ENCODE peak calls at places on chromosomes 16 and 17, in six cellular contexts. Z, E, H, R, M and C are unnamed samples.

GRCh38 chr17:39461911-39462641 is 790 bp downstream of the CDK12 start:
- DNase-seq in H (peak; percentile 35), R (peak; percentile 50), M (peak; percentile 50), Z (no peak), E (peak; percentile 36), C (peak; percentile 43)

GRCh38 chr17:75011788-75012319 is 616 bp upstream of the MRPL58 start:
- DNase-seq in Z (no peak), H (peak; percentile 33), M (no peak), E (peak; percentile 68), R (peak; percentile 63), C (peak; percentile 54)

GRCh38 chr16:1532081-1532760 is 1.2 kb upstream of the TMEM204 start:
- DNase-seq in Z (no peak), E (no peak), M (no peak), H (no peak), R (no peak), C (no peak)

GRCh38 chr16:87099001-87099740 is 218.0 kb downstream of the C16orf95 start:
- DNase-seq in M (no peak), H (no peak), R (no peak), E (peak; percentile 73), Z (no peak), C (no peak)

GRCh38 chr16:75420987-75421819 is 12.1 kb downstream of the CFDP1 start:
- DNase-seq in H (no peak), M (no peak), R (no peak), Z (peak; percentile 87), E (peak; percentile 47), C (peak; percentile 71)

GRCh38 chr17:29115906-29116651 is 64.1 kb downstream of the MYO18A start:
- DNase-seq in M (no peak), R (peak; percentile 70), E (no peak), H (no peak), Z (no peak), C (no peak)

GRCh38 chr16:86516618-86517003 is 6.3 kb downstream of the FOXF1 start:
- DNase-seq in R (no peak), H (no peak), E (no peak), M (no peak), Z (no peak), C (no peak)

GRCh38 chr16:49158029-49158642 is 123.5 kb downstream of the CBLN1 start:
- DNase-seq in R (no peak), H (no peak), E (peak; percentile 15), Z (no peak), M (peak; percentile 14), C (no peak)

GRCh38 chr16:25219070-25219737 is 2.5 kb downstream of the AQP8 start:
- DNase-seq in H (no peak), R (no peak), M (no peak), E (peak; percentile 82), Z (no peak), C (no peak)

GRCh38 chr16:54974391-54974790 is 43.7 kb downstream of the IRX5 start:
- DNase-seq in H (no peak), Z (no peak), M (no peak), R (no peak), E (no peak), C (no peak)

GRCh38 chr17:79811036-79811887 is 14.4 kb upstream of the CBX8 start:
- DNase-seq in E (peak; percentile 55), Z (no peak), H (no peak), R (no peak), M (no peak), C (no peak)

GRCh38 chr17:13420294-13421277 is 181.1 kb downstream of the HS3ST3A1 start:
- DNase-seq in E (no peak), Z (no peak), H (peak; percentile 78), R (no peak), M (no peak), C (peak; percentile 41)

GRCh38 chr17:18186271-18186982 is 2.8 kb downstream of the ALKBH5 start:
- DNase-seq in E (no peak), Z (no peak), H (peak; percentile 46), R (no peak), M (no peak), C (no peak)

GRCh38 chr17:73198201-73198929 is 5.5 kb downstream of the COG1 start:
- DNase-seq in R (no peak), H (no peak), Z (no peak), E (no peak), M (no peak), C (no peak)

GRCh38 chr17:81412490-81413093 is 17.3 kb downstream of the BAHCC1 start:
- DNase-seq in R (no peak), E (no peak), Z (no peak), H (no peak), M (no peak), C (no peak)

GRCh38 chr17:10130263-10130662 is 68.1 kb downstream of the GAS7 start:
- DNase-seq in E (no peak), H (no peak), M (no peak), Z (no peak), R (no peak), C (no peak)

GRCh38 chr16:79786389-79786788 is 185.9 kb upstream of the MAF start:
- DNase-seq in M (no peak), H (no peak), R (no peak), Z (no peak), E (no peak), C (no peak)

GRCh38 chr16:86355114-86355513 is 155.2 kb upstream of the FOXF1 start:
- DNase-seq in R (no peak), Z (no peak), H (peak; percentile 60), E (no peak), M (no peak), C (peak; percentile 6)

GRCh38 chr16:65116818-65117430 is 4.9 kb downstream of the CDH11 start:
- DNase-seq in Z (no peak), M (no peak), E (no peak), H (peak; percentile 69), R (no peak), C (no peak)

GRCh38 chr17:35998018-35998545 is 3.3 kb downstream of the CCL15 start:
- DNase-seq in H (no peak), R (no peak), E (no peak), M (no peak), Z (no peak), C (no peak)

GRCh38 chr17:75810216-75810615 is 25.6 kb downstream of the UNK start:
- DNase-seq in Z (no peak), M (no peak), E (no peak), R (no peak), H (no peak), C (no peak)

GRCh38 chr17:34817252-34817651 is 144.0 kb downstream of the CCT6B start:
- DNase-seq in M (no peak), H (no peak), R (no peak), Z (no peak), E (no peak), C (no peak)

GRCh38 chr17:34823023-34823422 is 138.2 kb downstream of the CCT6B start:
- DNase-seq in R (no peak), Z (no peak), H (no peak), E (no peak), M (no peak), C (no peak)

GRCh38 chr17:34822007-34822737 is 139.1 kb downstream of the CCT6B start:
- DNase-seq in M (no peak), H (no peak), E (no peak), R (no peak), Z (no peak), C (no peak)

GRCh38 chr17:34820166-34820920 is 140.9 kb downstream of the CCT6B start:
- DNase-seq in H (no peak), R (no peak), Z (no peak), E (no peak), M (no peak), C (no peak)

DNA sequence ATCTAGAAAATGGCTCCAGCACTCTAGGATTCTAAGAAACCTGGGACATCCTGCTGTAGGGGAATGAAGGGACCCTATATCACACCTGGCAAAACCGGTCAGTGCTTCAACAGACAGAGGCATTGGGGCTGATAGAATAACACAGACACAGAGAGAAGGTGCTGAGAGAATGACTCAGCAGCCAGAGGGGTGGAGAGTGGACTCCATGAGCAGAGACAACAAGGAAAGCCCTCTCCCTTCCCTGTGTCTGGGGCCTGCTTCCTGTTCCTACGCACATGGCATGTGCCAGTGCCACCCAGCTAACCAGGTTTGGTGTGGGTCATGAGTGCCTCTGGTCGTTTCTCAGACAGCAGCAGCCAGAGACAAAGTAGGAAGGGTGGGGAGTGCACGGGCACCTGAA is 140.3 kb downstream of the CCT6B start:
- DNase-seq in R (no peak), M (no peak), H (no peak), E (no peak), Z (no peak), C (no peak)
- TF ChIP-seq CTCF in R (no peak), M (no peak), H (no peak), E (no peak), Z (no peak), C (no peak)

DNA sequence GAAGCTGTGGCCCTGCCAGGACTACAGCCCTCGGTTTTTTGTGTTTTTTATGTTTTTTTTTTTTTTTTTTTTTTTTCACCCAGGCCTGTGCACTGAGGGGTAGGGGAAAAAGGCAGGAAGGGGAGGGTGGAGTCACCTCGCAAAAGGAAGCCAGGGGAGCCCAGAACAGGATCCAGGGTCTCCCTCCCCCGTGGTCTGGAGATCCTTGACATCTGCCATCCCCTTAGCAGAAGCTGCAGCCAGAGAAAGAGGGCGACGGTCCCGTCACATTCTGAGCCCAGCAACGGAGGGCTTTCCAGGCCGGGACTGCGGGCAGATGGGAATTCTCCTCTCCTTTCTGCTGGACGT is 29.1 kb upstream of the PHOSPHO1 start:
- DNase-seq in E (no peak), H (no peak), M (no peak), R (no peak), Z (no peak), C (no peak)
- H3K4me3 ChIP-seq in E (peak overlapping the region; percentile 36), H (peak overlapping the region; percentile 53), M (no peak overlapping the region), R (peak overlapping the region; percentile 47), Z (peak overlapping the region; percentile 60), C (peak overlapping the region; percentile 55)

GRCh38 chr17:34617398-34617797 is 38.0 kb downstream of the TMEM132E start:
- DNase-seq in R (no peak), Z (no peak), H (no peak), M (no peak), E (no peak), C (no peak)

GRCh38 chr17:34622862-34623261 is 43.5 kb downstream of the TMEM132E start:
- DNase-seq in R (no peak), M (no peak), H (no peak), Z (no peak), E (no peak), C (no peak)

GRCh38 chr17:34619687-34620217 is 40.4 kb downstream of the TMEM132E start:
- DNase-seq in H (no peak), M (no peak), R (no peak), E (no peak), Z (no peak), C (no peak)

GRCh38 chr17:34623856-34624766 is 44.7 kb downstream of the TMEM132E start:
- DNase-seq in R (no peak), H (no peak), E (no peak), Z (no peak), M (no peak), C (no peak)

DNA sequence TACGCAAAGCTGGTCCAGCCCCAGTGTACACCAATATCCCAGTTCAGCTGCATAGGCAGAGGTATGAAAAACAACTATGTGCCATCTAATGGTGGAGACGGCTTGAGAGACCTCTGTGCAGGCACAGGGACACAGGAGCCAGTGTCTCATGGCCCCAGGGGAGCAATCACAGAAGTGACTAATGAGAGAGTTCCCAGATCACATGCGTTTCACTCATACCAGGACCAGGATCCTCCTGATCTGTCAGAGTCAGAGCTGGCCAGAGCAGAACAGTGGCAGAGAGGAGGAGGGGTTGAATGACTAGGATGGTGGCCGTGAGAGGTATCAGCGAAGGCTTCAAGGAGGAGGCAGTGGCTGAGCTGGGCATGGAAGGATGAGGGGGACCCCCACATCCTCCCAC is 41.1 kb downstream of the TMEM132E start:
- DNase-seq in E (no peak), R (no peak), H (no peak), M (no peak), Z (no peak), C (no peak)
- H3K27me3 ChIP-seq in E (no peaks in the 10 kb centered on the region), R (no peaks in the 10 kb centered on the region), H (peaks cover 4% of the 10 kb centered on the region), M (peaks cover 8% of the 10 kb centered on the region), Z (peaks cover 60% of the 10 kb centered on the region), C (peaks cover 4% of the 10 kb centered on the region)

GRCh38 chr17:57552114-57552601 is 192.9 kb downstream of the CCDC182 start:
- DNase-seq in R (no peak), H (no peak), E (no peak), Z (no peak), M (no peak), C (peak; percentile 18)
- TF ChIP-seq CTCF in R (peak; percentile 50), H (peak; percentile 53), E (no peak), Z (peak; percentile 34), M (peak; percentile 18), C (peak; percentile 82)